ENCODE peak calls at places on chromosomes 7 and 10, in ten cellular contexts. M is spleen, I is upper lobe of left lung, L is body of pancreas, A is breast epithelium, G is HCT116, O is sigmoid colon, D is uterus, F is ovary, S is Peyer's patch. J is an unnamed sample.

GRCh38 chr7:2482725-2483451 is 6.7 kb upstream of the GRIFIN start:
- DNase-seq in M (no peak), G (no peak), A (no peak), D (no peak), I (no peak), O (no peak), S (no peak), F (no peak), L (no peak), J (no peak)

GRCh38 chr7:2558620-2559282 is at the start of gene IQCE:
- DNase-seq in S (peak; percentile 96), G (peak; percentile 73), L (peak; percentile 96), M (peak; percentile 99), I (peak; percentile 95), F (peak; percentile 97), O (peak; percentile 97), D (peak; percentile 91), A (peak; percentile 76), J (peak; percentile 86)

GRCh38 chr10:90222372-90222771 is 521.0 kb downstream of the KIF20B start:
- DNase-seq in D (no peak), S (no peak), G (peak; percentile 45), L (no peak), A (no peak), F (no peak), I (no peak), O (no peak), M (no peak), J (no peak)

GRCh38 chr10:48456808-48457761 is 147.8 kb downstream of the ARHGAP22 start:
- DNase-seq in S (peak; percentile 39), L (no peak), A (peak; percentile 7), I (no peak), G (no peak), D (no peak), O (peak; percentile 55), M (peak; percentile 71), F (no peak), J (no peak)

GRCh38 chr10:110576220-110576619 is 8.7 kb downstream of the SMC3 start:
- DNase-seq in I (no peak), F (no peak), D (no peak), L (no peak), S (no peak), O (no peak), M (no peak), G (no peak), A (no peak), J (no peak)

GRCh38 chr10:73529089-73529832 is 33.4 kb upstream of the PPP3CB start:
- DNase-seq in M (no peak), L (peak; percentile 39), S (peak; percentile 68), I (peak; percentile 25), A (peak; percentile 30), G (peak; percentile 56), O (peak; percentile 67), D (peak; percentile 67), F (no peak), J (peak; percentile 46)

GRCh38 chr7:158805937-158806336 is 23.4 kb downstream of the ESYT2 start:
- DNase-seq in O (no peak), L (no peak), G (no peak), S (no peak), I (no peak), M (no peak), A (no peak), F (no peak), D (no peak), J (no peak)

GRCh38 chr7:11193131-11193867 is 219.6 kb downstream of the PHF14 start:
- DNase-seq in F (peak; percentile 57), L (no peak), M (no peak), I (peak; percentile 58), G (no peak), D (no peak), A (no peak), O (no peak), S (no peak), J (no peak)

GRCh38 chr10:117685431-117685830 is 142.9 kb downstream of the EMX2 start:
- DNase-seq in F (no peak), S (no peak), A (no peak), L (no peak), G (no peak), M (no peak), D (no peak), I (no peak), O (no peak), J (no peak)

GRCh38 chr7:122067077-122067476 is 77.0 kb downstream of the AASS start:
- DNase-seq in G (no peak), I (no peak), A (no peak), F (no peak), M (no peak), S (no peak), D (no peak), L (no peak), O (no peak), J (no peak)

DNA sequence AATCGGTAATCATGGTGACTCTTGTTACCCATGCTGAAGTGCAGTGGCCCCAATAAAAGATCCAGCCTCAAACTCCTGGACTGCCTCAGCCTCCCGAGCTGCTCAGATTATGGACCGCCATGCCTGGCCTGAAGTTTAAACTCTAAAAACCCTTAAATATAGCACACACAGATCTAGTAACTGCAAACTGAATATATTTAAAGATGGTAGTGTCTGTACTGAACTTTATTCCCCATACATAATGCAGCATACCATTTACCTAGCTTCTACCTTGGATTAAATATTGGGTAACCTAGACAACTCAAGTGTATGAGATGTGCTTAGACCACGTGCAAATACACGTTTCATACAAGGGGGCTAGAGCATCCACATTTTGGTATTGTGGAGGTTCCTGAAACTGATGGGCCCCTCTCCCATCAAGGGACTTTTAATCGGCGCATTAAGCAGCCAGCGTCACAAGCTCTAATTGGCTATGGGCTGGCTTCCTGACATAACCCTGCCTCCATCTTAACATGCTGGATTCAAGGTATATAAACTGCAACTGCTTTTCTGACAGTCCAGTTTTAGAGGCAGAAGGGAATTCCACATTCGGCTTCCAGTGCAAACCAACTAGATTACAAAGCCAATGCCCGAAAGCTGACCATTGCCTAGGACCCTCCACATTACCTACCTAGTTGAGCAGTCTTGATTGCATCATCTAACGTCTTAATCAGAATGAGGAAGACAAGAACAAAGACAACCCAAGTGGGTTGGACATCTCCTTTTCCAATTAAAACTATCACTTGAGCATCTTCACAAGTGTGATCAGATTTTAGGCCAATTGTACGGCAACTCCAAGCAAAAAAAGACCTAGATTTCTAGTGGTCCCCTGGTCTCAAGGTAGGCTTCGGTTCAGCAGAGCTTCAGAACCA is 12.9 kb downstream of the HNRNPA2B1 start:
- DNase-seq in O (no peak), G (no peak), S (no peak), L (no peak), M (no peak), D (no peak), F (no peak), A (no peak), I (no peak), J (no peak)
- TF ChIP-seq POLR2A in O (no peak), G (no peak), S (no peak), L (no peak), M (no peak), D (no peak), F (no peak), A (no peak), I (no peak), J (no peak)

GRCh38 chr10:78203915-78204818 is 170.5 kb downstream of the RPS24 start:
- DNase-seq in S (no peak), F (no peak), L (peak; percentile 39), M (no peak), A (no peak), I (no peak), D (no peak), O (no peak), G (no peak), J (no peak)
- H3K4me3 ChIP-seq in S (no peak overlapping the region), F (no peak overlapping the region), L (no peak overlapping the region), M (no peak overlapping the region), A (no peak overlapping the region), I (no peak overlapping the region), D (no peak overlapping the region), O (no peak overlapping the region), G (no peak overlapping the region), J (no peak overlapping the region)

GRCh38 chr10:122089343-122090015 is 100.5 kb downstream of the TACC2 start:
- DNase-seq in S (peak; percentile 5), F (no peak), O (no peak), L (no peak), G (no peak), I (no peak), D (no peak), A (no peak), M (no peak), J (no peak)
- TF ChIP-seq CTCF in S (no peak), F (no peak), O (no peak), L (no peak), G (peak; percentile 9), I (no peak), D (no peak), A (no peak), M (no peak), J (no peak)

DNA sequence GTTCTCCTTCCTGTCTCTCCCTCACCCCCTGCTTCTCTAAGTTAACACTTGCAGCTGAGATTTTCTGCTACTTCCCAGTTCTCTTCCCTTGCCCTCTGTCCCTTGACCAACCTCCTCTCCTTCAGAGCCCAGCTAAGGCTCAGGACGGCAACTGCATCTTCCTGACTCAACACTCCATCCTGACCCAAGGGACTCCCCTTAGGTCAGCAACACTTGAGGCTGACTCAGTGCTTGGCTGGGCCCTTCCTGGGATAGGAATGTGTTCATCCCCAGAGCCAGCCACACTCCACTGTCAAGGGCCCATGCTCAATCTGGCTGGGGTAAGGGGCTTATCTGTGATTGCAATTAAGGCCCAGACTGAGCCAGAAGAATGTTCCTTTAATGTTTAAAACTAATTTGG is 3.4 kb downstream of the CALHM2 start:
- DNase-seq in I (peak; percentile 47), A (no peak), L (peak; percentile 20), S (peak; percentile 62), D (peak; percentile 80), O (peak; percentile 91), F (peak; percentile 64), G (no peak), M (no peak), J (peak; percentile 94)
- TF ChIP-seq POLR2A in I (no peak), A (no peak), L (no peak), S (no peak), D (no peak), O (no peak), F (no peak), G (no peak), M (no peak), J (no peak)

DNA sequence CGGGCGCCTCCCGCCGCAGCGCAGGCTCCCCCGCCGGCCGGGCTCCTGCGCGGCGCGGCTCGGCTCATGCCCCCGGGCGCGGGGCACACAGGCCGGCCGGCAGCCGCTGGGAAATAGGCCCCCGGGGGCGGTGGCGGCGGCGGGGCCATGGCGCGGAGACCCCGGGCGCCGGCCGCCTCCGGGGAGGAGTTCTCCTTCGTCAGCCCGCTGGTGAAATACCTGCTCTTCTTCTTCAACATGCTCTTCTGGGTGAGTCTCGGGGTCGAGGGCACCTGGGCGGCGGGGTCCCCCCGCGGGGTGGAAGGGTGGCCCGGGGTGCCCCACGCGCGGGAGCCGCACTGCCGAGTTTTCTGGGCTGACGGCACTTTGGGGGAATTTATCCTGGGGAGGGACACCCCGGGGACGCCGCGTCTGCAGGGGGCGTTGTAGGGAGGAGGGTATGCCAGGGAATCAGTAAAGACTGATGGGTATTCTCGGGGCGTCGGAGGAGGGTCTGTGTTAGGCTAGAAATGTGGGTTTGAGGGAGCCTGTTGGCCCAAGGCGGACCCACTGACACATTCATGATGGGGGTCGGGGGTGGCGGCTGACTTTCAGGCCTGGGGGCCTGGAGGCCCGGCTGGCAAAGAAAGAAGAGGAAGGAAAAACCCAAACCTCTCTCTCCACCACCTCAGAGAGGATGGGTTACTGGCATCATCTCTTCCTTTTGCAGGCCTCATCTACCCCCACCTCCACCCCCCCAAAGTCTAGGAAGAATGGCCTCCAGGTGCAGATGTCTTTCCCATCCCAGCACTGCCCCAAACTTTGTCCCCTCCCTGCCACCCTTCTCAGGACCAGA is 544 bp downstream of the TSPAN33 start:
- DNase-seq in O (no peak), L (no peak), S (peak; percentile 58), G (no peak), I (no peak), D (no peak), M (peak; percentile 85), A (no peak), F (no peak), J (no peak)
- H3K4me3 ChIP-seq in O (peak overlapping the region; percentile 56), L (peak overlapping the region; percentile 84), S (peak overlapping the region; percentile 75), G (peak overlapping the region; percentile 58), I (peak overlapping the region; percentile 56), D (peak overlapping the region; percentile 28), M (peak overlapping the region; percentile 44), A (peak overlapping the region; percentile 61), F (peak overlapping the region; percentile 25), J (peak overlapping the region; percentile 15)

J was measured in lower leg skin.